ENCODE peak calls at places on chromosomes 11 and 22, in five cellular contexts. One of them, this sample, is unnamed. For H3K9me2, the result is how much of the 10 kb centered on the place peaks cover.

GRCh38 chr11:63445720-63446119 is 45.2 kb downstream of the PLAAT5 start:
- DNase-seq in GM23338: no peak
- DNase-seq in PC-9: no peak
- DNase-seq in HCT116: no peak
- DNase-seq in PC-3: peak
- DNase-seq in this sample: no peak

GRCh38 chr11:2587976-2588748 is 111.6 kb downstream of the KCNQ1OT1 start:
- DNase-seq in GM23338: no peak
- DNase-seq in HCT116: no peak
- DNase-seq in PC-9: no peak
- DNase-seq in PC-3: no peak
- DNase-seq in this sample: no peak

GRCh38 chr11:122668562-122669090 is 13.1 kb downstream of the UBASH3B start:
- DNase-seq in PC-3: peak
- DNase-seq in HCT116: peak
- DNase-seq in PC-9: no peak
- DNase-seq in GM23338: no peak
- DNase-seq in this sample: peak

GRCh38 chr22:27110985-27111451 is 453.6 kb downstream of the MIAT start:
- DNase-seq in PC-9: peak
- DNase-seq in PC-3: no peak
- DNase-seq in GM23338: peak
- DNase-seq in HCT116: no peak
- DNase-seq in this sample: no peak

GRCh38 chr11:128323381-128323780 is 264.0 kb downstream of the ETS1 start:
- DNase-seq in GM23338: peak
- DNase-seq in PC-9: no peak
- DNase-seq in HCT116: no peak
- DNase-seq in PC-3: no peak
- DNase-seq in this sample: peak

GRCh38 chr22:26124991-26125725 is 44.1 kb upstream of the SEZ6L start:
- DNase-seq in HCT116: no peak
- DNase-seq in PC-3: no peak
- DNase-seq in PC-9: no peak
- DNase-seq in GM23338: no peak
- DNase-seq in this sample: no peak

GRCh38 chr11:11760838-11761237 is 80.9 kb upstream of the USP47 start:
- DNase-seq in PC-9: no peak
- DNase-seq in PC-3: no peak
- DNase-seq in GM23338: no peak
- DNase-seq in HCT116: no peak
- DNase-seq in this sample: no peak

GRCh38 chr11:9203715-9204311 is 61.3 kb downstream of the DENND5A start:
- DNase-seq in PC-3: no peak
- DNase-seq in PC-9: no peak
- DNase-seq in GM23338: peak
- DNase-seq in HCT116: no peak
- DNase-seq in this sample: peak

GRCh38 chr22:20121856-20122415 is 4.9 kb upstream of the TRMT2A start:
- DNase-seq in PC-3: no peak
- DNase-seq in GM23338: no peak
- DNase-seq in PC-9: no peak
- DNase-seq in HCT116: no peak
- DNase-seq in this sample: no peak

GRCh38 chr22:44311104-44311854 is 1.5 kb downstream of the SHISAL1 start:
- DNase-seq in PC-3: no peak
- DNase-seq in HCT116: no peak
- DNase-seq in PC-9: no peak
- DNase-seq in GM23338: no peak
- DNase-seq in this sample: no peak

GRCh38 chr11:20308601-20309000 is 54.9 kb upstream of the HTATIP2 start:
- DNase-seq in PC-3: no peak
- DNase-seq in GM23338: no peak
- DNase-seq in HCT116: no peak
- DNase-seq in PC-9: no peak
- DNase-seq in this sample: no peak

GRCh38 chr11:104003491-104003890 is 32.9 kb upstream of the DDI1 start:
- DNase-seq in PC-3: no peak
- DNase-seq in PC-9: no peak
- DNase-seq in HCT116: no peak
- DNase-seq in GM23338: no peak
- DNase-seq in this sample: no peak

GRCh38 chr11:65766535-65766934 is 14.2 kb downstream of the AP5B1 start:
- DNase-seq in GM23338: no peak
- DNase-seq in HCT116: no peak
- DNase-seq in PC-3: peak
- DNase-seq in PC-9: no peak
- DNase-seq in this sample: no peak

GRCh38 chr11:24093410-24093809 is 403.4 kb upstream of the LUZP2 start:
- DNase-seq in HCT116: no peak
- DNase-seq in PC-9: no peak
- DNase-seq in GM23338: no peak
- DNase-seq in PC-3: no peak
- DNase-seq in this sample: no peak

GRCh38 chr22:35998748-35999147 is 29.9 kb downstream of the RBFOX2 start:
- DNase-seq in HCT116: no peak
- DNase-seq in GM23338: no peak
- DNase-seq in PC-3: no peak
- DNase-seq in PC-9: no peak
- DNase-seq in this sample: no peak

DNA sequence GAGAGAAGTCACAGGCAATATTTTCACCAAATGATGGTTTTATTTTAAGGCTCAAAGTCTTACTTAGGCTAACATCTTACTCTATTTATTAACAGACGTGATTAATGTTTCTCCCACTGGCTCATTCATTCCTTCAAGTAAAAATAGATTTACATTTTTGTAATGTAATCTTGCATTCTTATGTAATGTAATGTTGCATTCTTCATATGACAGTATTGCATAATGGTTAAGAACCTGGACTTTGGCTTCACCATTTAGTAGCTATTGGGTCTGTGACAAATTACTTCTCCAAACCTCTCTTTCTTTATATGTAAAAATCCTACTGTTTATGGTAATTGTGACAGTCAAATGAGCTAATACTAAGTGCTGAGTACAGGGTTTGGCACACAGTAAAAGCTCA is 3.3 kb upstream of the DIXDC1 start:
- DNase-seq in PC-9: no peak
- DNase-seq in GM23338: no peak
- DNase-seq in PC-3: no peak
- DNase-seq in HCT116: no peak
- DNase-seq in this sample: no peak
- H3K27ac ChIP-seq in PC-9: no peak
- H3K27ac ChIP-seq in GM23338: no peak
- H3K27ac ChIP-seq in PC-3: no peak
- H3K27ac ChIP-seq in HCT116: no peak
- H3K27ac ChIP-seq in this sample: no peak

DNA sequence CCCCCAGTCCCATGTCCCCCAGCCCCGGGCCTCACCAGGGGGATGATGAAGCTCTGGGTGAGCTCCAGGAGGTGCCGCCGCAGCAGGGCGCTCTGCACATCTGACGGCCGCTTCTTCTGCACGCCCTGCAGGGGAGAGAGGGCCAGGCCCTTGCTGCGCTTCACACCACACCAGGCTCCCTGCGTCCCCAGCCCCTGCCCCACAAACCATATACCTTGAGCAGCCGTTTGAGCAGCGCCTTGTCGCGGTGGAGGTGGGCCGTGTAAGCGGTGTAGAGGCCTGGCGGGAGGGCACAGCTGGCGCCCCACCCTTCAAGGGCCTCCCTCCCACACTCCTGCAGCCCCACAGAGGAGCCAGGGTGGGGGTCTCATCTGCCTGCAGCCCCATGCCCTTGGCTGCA is 6.2 kb upstream of the PLXNB2 start:
- DNase-seq in PC-9: no peak
- DNase-seq in PC-3: no peak
- DNase-seq in HCT116: no peak
- DNase-seq in GM23338: no peak
- DNase-seq in this sample: peak
- H3K9me2 ChIP-seq in PC-9: under half
- H3K9me2 ChIP-seq in PC-3: under half
- H3K9me2 ChIP-seq in HCT116: under half
- H3K9me2 ChIP-seq in GM23338: under half
- H3K9me2 ChIP-seq in this sample: under half

DNA sequence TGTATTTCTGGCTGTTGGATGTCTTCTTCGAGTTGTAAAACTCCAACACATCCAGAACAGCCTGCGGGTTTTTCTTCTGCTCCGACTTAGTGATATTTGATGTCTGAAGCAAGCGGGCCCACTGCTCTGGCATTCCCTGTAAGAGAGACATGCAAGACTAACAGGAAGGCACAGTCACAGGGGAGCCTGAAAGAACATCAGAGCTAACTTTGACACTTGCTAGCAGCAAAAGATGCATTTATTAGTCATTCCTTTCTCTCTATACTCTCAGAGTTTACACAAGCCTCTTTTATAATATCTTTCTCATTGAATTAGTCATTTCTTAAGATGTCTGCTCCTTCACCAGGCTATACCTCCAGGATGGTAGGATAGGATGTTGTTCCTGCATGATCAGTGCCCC is 77.8 kb upstream of the GDPD4 start:
- DNase-seq in PC-9: no peak
- DNase-seq in PC-3: peak
- DNase-seq in HCT116: no peak
- DNase-seq in GM23338: no peak
- DNase-seq in this sample: no peak
- TF ChIP-seq CTCF in PC-9: no peak
- TF ChIP-seq CTCF in PC-3: no peak
- TF ChIP-seq CTCF in HCT116: no peak
- TF ChIP-seq CTCF in GM23338: no peak
- TF ChIP-seq CTCF in this sample: no peak

GRCh38 chr11:43626798-43627197 is 53.7 kb upstream of the HSD17B12 start:
- DNase-seq in GM23338: no peak
- DNase-seq in PC-3: no peak
- DNase-seq in PC-9: no peak
- DNase-seq in HCT116: no peak
- DNase-seq in this sample: no peak
- H3K27ac ChIP-seq in GM23338: no peak
- H3K27ac ChIP-seq in PC-3: no peak
- H3K27ac ChIP-seq in PC-9: no peak
- H3K27ac ChIP-seq in HCT116: no peak
- H3K27ac ChIP-seq in this sample: no peak

GRCh38 chr11:73140213-73141030 is 1.7 kb downstream of the FCHSD2 start:
- DNase-seq in PC-9: no peak
- DNase-seq in HCT116: no peak
- DNase-seq in PC-3: peak
- DNase-seq in GM23338: peak
- DNase-seq in this sample: peak
- H3K9me2 ChIP-seq in PC-9: under half
- H3K9me2 ChIP-seq in HCT116: under half
- H3K9me2 ChIP-seq in PC-3: under half
- H3K9me2 ChIP-seq in GM23338: under half
- H3K9me2 ChIP-seq in this sample: under half

DNA sequence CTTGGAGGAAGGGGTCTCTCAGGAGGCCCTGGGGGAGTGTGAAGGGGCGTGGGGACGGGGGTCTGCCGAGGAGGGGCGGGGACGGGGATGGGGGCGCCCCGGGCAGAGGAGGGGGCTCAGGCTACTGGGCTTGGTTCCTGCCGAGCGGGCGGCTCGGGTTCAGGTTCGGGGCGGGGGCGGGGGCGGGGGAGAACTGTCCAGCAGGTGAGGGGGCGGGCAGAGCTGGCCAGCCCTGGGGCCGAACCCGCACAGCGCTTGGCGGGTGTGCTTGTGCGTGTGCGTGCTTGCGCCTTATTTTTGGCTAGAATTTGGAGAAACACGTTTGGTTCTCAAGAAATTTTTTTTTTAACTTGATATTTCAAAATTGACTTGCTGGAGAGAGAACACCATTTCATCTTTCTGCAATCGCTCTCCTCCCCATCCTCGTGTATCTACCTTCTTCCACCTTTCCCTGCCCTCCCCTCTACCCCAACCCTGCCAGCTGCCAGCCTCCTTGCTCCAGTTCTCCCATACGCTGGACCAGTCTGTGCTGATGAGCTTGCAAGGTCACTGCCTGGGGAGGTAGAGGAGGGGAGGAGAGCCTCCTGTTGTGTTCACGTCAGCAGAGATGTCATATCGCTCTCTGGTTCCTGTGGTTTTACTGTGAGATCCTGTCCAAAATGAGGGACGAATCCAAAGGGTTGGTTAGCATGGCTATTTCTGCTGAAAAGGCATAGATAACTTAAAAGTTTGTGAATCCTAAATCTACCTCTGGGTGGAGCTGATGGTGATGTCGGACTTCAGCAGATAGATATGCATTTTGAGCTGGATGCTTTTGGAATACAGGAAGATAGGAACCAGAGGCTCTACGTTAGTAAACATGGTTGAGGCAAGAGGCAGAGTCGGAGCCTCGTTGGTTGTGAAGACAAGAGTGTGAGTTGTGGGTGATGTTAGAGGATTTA is 668 bp downstream of the MADD start:
- DNase-seq in PC-3: peak
- DNase-seq in PC-9: no peak
- DNase-seq in HCT116: no peak
- DNase-seq in GM23338: peak
- DNase-seq in this sample: peak
- TF ChIP-seq CTCF in PC-3: peak
- TF ChIP-seq CTCF in PC-9: no peak
- TF ChIP-seq CTCF in HCT116: peak
- TF ChIP-seq CTCF in GM23338: no peak
- TF ChIP-seq CTCF in this sample: peak

This sample was measured in OCI-LY7.